ENCODE peak calls at places on chromosomes 2 and 18, in six cellular contexts. One of them, this sample, is unnamed.

GRCh38 chr2:135916232-135916631 is 40.0 kb upstream of the MCM6 start:
- DNase-seq in CD8-positive, alpha-beta T cell: no peak
- DNase-seq in iPS DF 6.9: no peak
- DNase-seq in right cardiac atrium: no peak
- DNase-seq in neuronal stem cell: peak
- DNase-seq in HCT116: peak
- DNase-seq in this sample: no peak

GRCh38 chr2:126809357-126809756 is 89.3 kb upstream of the TEX51 start:
- DNase-seq in right cardiac atrium: no peak
- DNase-seq in neuronal stem cell: no peak
- DNase-seq in HCT116: no peak
- DNase-seq in CD8-positive, alpha-beta T cell: no peak
- DNase-seq in iPS DF 6.9: no peak
- DNase-seq in this sample: no peak

GRCh38 chr2:128797937-128798336 is 479.3 kb upstream of the HS6ST1 start:
- DNase-seq in neuronal stem cell: no peak
- DNase-seq in HCT116: no peak
- DNase-seq in iPS DF 6.9: no peak
- DNase-seq in right cardiac atrium: no peak
- DNase-seq in CD8-positive, alpha-beta T cell: no peak
- DNase-seq in this sample: no peak

GRCh38 chr2:20447437-20448245 is 767 bp downstream of the RHOB start:
- DNase-seq in CD8-positive, alpha-beta T cell: no peak
- DNase-seq in HCT116: no peak
- DNase-seq in iPS DF 6.9: no peak
- DNase-seq in neuronal stem cell: peak
- DNase-seq in right cardiac atrium: peak
- DNase-seq in this sample: no peak

GRCh38 chr2:186229265-186229664 is 256.8 kb upstream of the ZC3H15 start:
- DNase-seq in iPS DF 6.9: no peak
- DNase-seq in HCT116: no peak
- DNase-seq in right cardiac atrium: no peak
- DNase-seq in neuronal stem cell: no peak
- DNase-seq in CD8-positive, alpha-beta T cell: no peak
- DNase-seq in this sample: no peak

GRCh38 chr2:99772766-99773331 is 283.0 kb upstream of the REV1 start:
- DNase-seq in HCT116: no peak
- DNase-seq in neuronal stem cell: no peak
- DNase-seq in CD8-positive, alpha-beta T cell: no peak
- DNase-seq in right cardiac atrium: no peak
- DNase-seq in iPS DF 6.9: no peak
- DNase-seq in this sample: no peak

GRCh38 chr18:74378179-74378682 is 62.6 kb downstream of the C18orf63 start:
- DNase-seq in neuronal stem cell: no peak
- DNase-seq in right cardiac atrium: peak
- DNase-seq in CD8-positive, alpha-beta T cell: no peak
- DNase-seq in HCT116: no peak
- DNase-seq in iPS DF 6.9: no peak
- DNase-seq in this sample: no peak

GRCh38 chr2:111121873-111122630 is 1.3 kb downstream of the BCL2L11 start:
- DNase-seq in HCT116: peak
- DNase-seq in neuronal stem cell: peak
- DNase-seq in CD8-positive, alpha-beta T cell: peak
- DNase-seq in iPS DF 6.9: no peak
- DNase-seq in right cardiac atrium: peak
- DNase-seq in this sample: no peak

GRCh38 chr2:53312721-53313120 is 454.9 kb upstream of the CHAC2 start:
- DNase-seq in iPS DF 6.9: no peak
- DNase-seq in right cardiac atrium: peak
- DNase-seq in neuronal stem cell: no peak
- DNase-seq in HCT116: no peak
- DNase-seq in CD8-positive, alpha-beta T cell: no peak
- DNase-seq in this sample: peak

GRCh38 chr2:214019229-214019972 is 391.5 kb upstream of the VWC2L start:
- DNase-seq in neuronal stem cell: no peak
- DNase-seq in CD8-positive, alpha-beta T cell: no peak
- DNase-seq in iPS DF 6.9: no peak
- DNase-seq in right cardiac atrium: peak
- DNase-seq in HCT116: peak
- DNase-seq in this sample: peak
- H3K27ac ChIP-seq in neuronal stem cell: no peak
- H3K27ac ChIP-seq in CD8-positive, alpha-beta T cell: no peak
- H3K27ac ChIP-seq in iPS DF 6.9: no peak
- H3K27ac ChIP-seq in right cardiac atrium: no peak
- H3K27ac ChIP-seq in HCT116: no peak
- H3K27ac ChIP-seq in this sample: peak

GRCh38 chr2:25512707-25513106 is 160.7 kb downstream of the DTNB start:
- DNase-seq in CD8-positive, alpha-beta T cell: no peak
- DNase-seq in iPS DF 6.9: no peak
- DNase-seq in right cardiac atrium: no peak
- DNase-seq in HCT116: no peak
- DNase-seq in neuronal stem cell: no peak
- DNase-seq in this sample: no peak
- H3K27ac ChIP-seq in CD8-positive, alpha-beta T cell: no peak
- H3K27ac ChIP-seq in iPS DF 6.9: no peak
- H3K27ac ChIP-seq in right cardiac atrium: no peak
- H3K27ac ChIP-seq in HCT116: no peak
- H3K27ac ChIP-seq in neuronal stem cell: no peak
- H3K27ac ChIP-seq in this sample: peak

GRCh38 chr2:62485780-62486765 is 19.9 kb downstream of the TMEM17 start:
- DNase-seq in CD8-positive, alpha-beta T cell: no peak
- DNase-seq in HCT116: no peak
- DNase-seq in neuronal stem cell: no peak
- DNase-seq in iPS DF 6.9: no peak
- DNase-seq in right cardiac atrium: no peak
- DNase-seq in this sample: no peak
- H3K27ac ChIP-seq in CD8-positive, alpha-beta T cell: no peak
- H3K27ac ChIP-seq in HCT116: no peak
- H3K27ac ChIP-seq in neuronal stem cell: no peak
- H3K27ac ChIP-seq in iPS DF 6.9: no peak
- H3K27ac ChIP-seq in right cardiac atrium: peak
- H3K27ac ChIP-seq in this sample: peak

GRCh38 chr2:26438926-26439325 is 37.2 kb downstream of the DRC1 start:
- DNase-seq in right cardiac atrium: no peak
- DNase-seq in iPS DF 6.9: no peak
- DNase-seq in CD8-positive, alpha-beta T cell: no peak
- DNase-seq in HCT116: no peak
- DNase-seq in neuronal stem cell: no peak
- DNase-seq in this sample: no peak
- H3K27ac ChIP-seq in right cardiac atrium: no peak
- H3K27ac ChIP-seq in iPS DF 6.9: no peak
- H3K27ac ChIP-seq in CD8-positive, alpha-beta T cell: no peak
- H3K27ac ChIP-seq in HCT116: no peak
- H3K27ac ChIP-seq in neuronal stem cell: no peak
- H3K27ac ChIP-seq in this sample: no peak

DNA sequence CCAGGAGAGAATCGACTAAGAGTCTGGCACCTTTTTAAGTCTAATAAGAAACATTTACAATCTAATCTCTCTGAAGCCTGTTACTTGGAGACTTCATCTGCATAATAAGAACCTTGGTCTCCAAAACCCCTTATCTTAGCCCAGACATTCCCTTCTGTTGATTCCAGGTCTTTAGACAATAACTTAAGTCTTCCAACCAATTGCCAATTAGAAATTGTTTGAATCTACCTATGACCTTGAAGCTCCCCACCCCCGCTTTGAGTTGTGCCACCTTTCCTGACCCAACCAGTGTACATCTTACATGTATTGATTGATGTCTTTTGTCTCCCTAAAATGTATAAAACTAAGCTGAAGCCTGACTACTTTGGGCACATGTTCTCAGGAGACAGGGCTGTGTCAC is 49.5 kb upstream of the DTNA start:
- DNase-seq in CD8-positive, alpha-beta T cell: no peak
- DNase-seq in HCT116: no peak
- DNase-seq in iPS DF 6.9: no peak
- DNase-seq in neuronal stem cell: no peak
- DNase-seq in right cardiac atrium: no peak
- DNase-seq in this sample: no peak
- H3K27ac ChIP-seq in CD8-positive, alpha-beta T cell: no peak
- H3K27ac ChIP-seq in HCT116: no peak
- H3K27ac ChIP-seq in iPS DF 6.9: no peak
- H3K27ac ChIP-seq in neuronal stem cell: no peak
- H3K27ac ChIP-seq in right cardiac atrium: no peak
- H3K27ac ChIP-seq in this sample: no peak

GRCh38 chr2:207796585-207797350 is 27.1 kb upstream of the FZD5 start:
- DNase-seq in right cardiac atrium: peak
- DNase-seq in CD8-positive, alpha-beta T cell: no peak
- DNase-seq in iPS DF 6.9: no peak
- DNase-seq in neuronal stem cell: no peak
- DNase-seq in HCT116: no peak
- DNase-seq in this sample: no peak
- H3K27ac ChIP-seq in right cardiac atrium: no peak
- H3K27ac ChIP-seq in CD8-positive, alpha-beta T cell: no peak
- H3K27ac ChIP-seq in iPS DF 6.9: peak
- H3K27ac ChIP-seq in neuronal stem cell: peak
- H3K27ac ChIP-seq in HCT116: no peak
- H3K27ac ChIP-seq in this sample: no peak

DNA sequence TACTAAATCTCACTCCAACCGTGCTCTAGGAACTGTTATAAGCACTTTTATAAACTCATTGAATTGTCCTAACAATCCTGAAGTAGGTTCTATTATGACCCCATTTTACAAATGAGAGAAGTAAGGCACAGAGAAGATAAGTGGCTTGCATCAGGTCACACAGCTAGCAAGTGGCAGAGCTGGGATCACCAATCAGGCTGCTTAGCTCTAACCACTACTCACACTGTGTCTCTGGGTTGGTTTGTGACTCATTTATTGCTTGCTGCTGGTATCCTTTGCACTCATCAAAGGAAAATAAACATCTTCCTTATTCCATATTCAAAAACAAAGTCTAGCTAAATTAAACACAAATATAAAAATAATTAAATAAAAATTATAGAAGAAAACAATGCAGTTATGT is 42.5 kb upstream of the IL1R2 start:
- DNase-seq in right cardiac atrium: no peak
- DNase-seq in HCT116: no peak
- DNase-seq in CD8-positive, alpha-beta T cell: no peak
- DNase-seq in iPS DF 6.9: no peak
- DNase-seq in neuronal stem cell: no peak
- DNase-seq in this sample: peak
- H3K27ac ChIP-seq in right cardiac atrium: no peak
- H3K27ac ChIP-seq in HCT116: no peak
- H3K27ac ChIP-seq in CD8-positive, alpha-beta T cell: no peak
- H3K27ac ChIP-seq in iPS DF 6.9: no peak
- H3K27ac ChIP-seq in neuronal stem cell: no peak
- H3K27ac ChIP-seq in this sample: no peak

GRCh38 chr2:38574278-38574677 is 28.4 kb downstream of the HNRNPLL start:
- DNase-seq in right cardiac atrium: no peak
- DNase-seq in neuronal stem cell: no peak
- DNase-seq in CD8-positive, alpha-beta T cell: no peak
- DNase-seq in iPS DF 6.9: no peak
- DNase-seq in HCT116: no peak
- DNase-seq in this sample: no peak

GRCh38 chr2:38580237-38580636 is 22.5 kb downstream of the HNRNPLL start:
- DNase-seq in neuronal stem cell: no peak
- DNase-seq in HCT116: no peak
- DNase-seq in iPS DF 6.9: no peak
- DNase-seq in CD8-positive, alpha-beta T cell: no peak
- DNase-seq in right cardiac atrium: no peak
- DNase-seq in this sample: no peak

GRCh38 chr2:38581193-38582147 is 21.3 kb downstream of the HNRNPLL start:
- DNase-seq in right cardiac atrium: peak
- DNase-seq in CD8-positive, alpha-beta T cell: no peak
- DNase-seq in iPS DF 6.9: peak
- DNase-seq in neuronal stem cell: peak
- DNase-seq in HCT116: peak
- DNase-seq in this sample: no peak

GRCh38 chr2:38583524-38583923 is 19.2 kb downstream of the HNRNPLL start:
- DNase-seq in neuronal stem cell: no peak
- DNase-seq in CD8-positive, alpha-beta T cell: no peak
- DNase-seq in iPS DF 6.9: no peak
- DNase-seq in right cardiac atrium: no peak
- DNase-seq in HCT116: no peak
- DNase-seq in this sample: no peak

GRCh38 chr2:38578832-38579231 is 23.9 kb downstream of the HNRNPLL start:
- DNase-seq in iPS DF 6.9: no peak
- DNase-seq in HCT116: no peak
- DNase-seq in CD8-positive, alpha-beta T cell: no peak
- DNase-seq in neuronal stem cell: no peak
- DNase-seq in right cardiac atrium: no peak
- DNase-seq in this sample: no peak
- H3K27ac ChIP-seq in iPS DF 6.9: no peak
- H3K27ac ChIP-seq in HCT116: no peak
- H3K27ac ChIP-seq in CD8-positive, alpha-beta T cell: no peak
- H3K27ac ChIP-seq in neuronal stem cell: no peak
- H3K27ac ChIP-seq in right cardiac atrium: no peak
- H3K27ac ChIP-seq in this sample: no peak

GRCh38 chr2:240238201-240238600 is 97.7 kb upstream of the OTOS start:
- DNase-seq in HCT116: no peak
- DNase-seq in CD8-positive, alpha-beta T cell: no peak
- DNase-seq in neuronal stem cell: no peak
- DNase-seq in right cardiac atrium: no peak
- DNase-seq in iPS DF 6.9: no peak
- DNase-seq in this sample: no peak
- H3K27ac ChIP-seq in HCT116: no peak
- H3K27ac ChIP-seq in CD8-positive, alpha-beta T cell: no peak
- H3K27ac ChIP-seq in neuronal stem cell: no peak
- H3K27ac ChIP-seq in right cardiac atrium: no peak
- H3K27ac ChIP-seq in iPS DF 6.9: no peak
- H3K27ac ChIP-seq in this sample: peak